ENCODE peak calls at places on chromosomes 11 and 22, in five cellular contexts. T is kidney glomerular epithelial cell, F is fibroblast of lung, I is GM23338, Y is hypothalamus. P is an unnamed sample.

GRCh38 chr11:11786771-11787170 is 55.0 kb upstream of the USP47 start:
- DNase-seq in I (peak; percentile 50), Y (no peak), T (peak; percentile 20), F (peak; percentile 20), P (no peak)

GRCh38 chr11:12793506-12793905 is 119.3 kb downstream of the TEAD1 start:
- DNase-seq in T (no peak), I (no peak), F (peak; percentile 75), Y (no peak), P (no peak)

GRCh38 chr11:65695459-65696241 is 16.4 kb upstream of the KAT5 start:
- DNase-seq in F (no peak), Y (peak; percentile 42), I (no peak), T (peak; percentile 61), P (no peak)

GRCh38 chr11:7599209-7599608 is 74.1 kb downstream of the CYB5R2 start:
- DNase-seq in T (no peak), I (no peak), Y (no peak), F (no peak), P (no peak)

GRCh38 chr11:111063711-111064110 is 181.8 kb upstream of the POU2AF2 start:
- DNase-seq in Y (no peak), T (peak; percentile 7), F (peak; percentile 55), I (no peak), P (no peak)

GRCh38 chr11:74310857-74311256 is 583 bp downstream of the P4HA3 start:
- DNase-seq in I (no peak), T (no peak), Y (no peak), F (no peak), P (no peak)

GRCh38 chr11:64148200-64148916 is 17.6 kb downstream of the MACROD1 start:
- DNase-seq in T (peak; percentile 71), I (peak; percentile 86), Y (peak; percentile 89), F (peak; percentile 45), P (peak; percentile 32)

GRCh38 chr11:1307163-1307870 is 2.1 kb downstream of the TOLLIP start:
- DNase-seq in I (no peak), F (no peak), Y (no peak), T (no peak), P (no peak)

GRCh38 chr11:71140206-71140919 is 112.0 kb downstream of the SHANK2 start:
- DNase-seq in F (peak; percentile 7), Y (peak; percentile 39), T (no peak), I (no peak), P (no peak)

GRCh38 chr11:66567787-66568123 is 651 bp downstream of the CTSF start:
- DNase-seq in I (no peak), T (no peak), Y (no peak), F (no peak), P (no peak)

GRCh38 chr11:92964471-92964870 is 5.0 kb upstream of the MTNR1B start:
- DNase-seq in Y (no peak), T (no peak), F (no peak), I (no peak), P (no peak)

GRCh38 chr11:46363031-46363407 is 15.8 kb downstream of the DGKZ start:
- DNase-seq in F (peak; percentile 74), T (peak; percentile 36), Y (peak; percentile 57), I (no peak), P (no peak)

GRCh38 chr11:36023922-36024321 is 80.1 kb downstream of the LDLRAD3 start:
- DNase-seq in T (no peak), I (no peak), F (peak; percentile 69), Y (no peak), P (no peak)

GRCh38 chr22:46259374-46259773 is 3.8 kb downstream of the PKDREJ start:
- DNase-seq in T (no peak), F (no peak), Y (no peak), I (no peak), P (no peak)

GRCh38 chr11:126341760-126342161 is 13.7 kb upstream of the ST3GAL4 start:
- DNase-seq in Y (no peak), F (peak; percentile 81), T (no peak), I (no peak), P (peak; percentile 49)

GRCh38 chr11:77155082-77155475 is 27.0 kb downstream of the MYO7A start:
- DNase-seq in T (no peak), F (no peak), Y (no peak), I (no peak), P (no peak)

GRCh38 chr22:42385691-42386090 is 46.5 kb downstream of the NFAM1 start:
- DNase-seq in I (no peak), T (no peak), F (no peak), Y (peak; percentile 33), P (no peak)

GRCh38 chr11:76217653-76218160 is 11.4 kb upstream of the WNT11 start:
- DNase-seq in Y (no peak), F (no peak), T (no peak), I (no peak), P (no peak)

GRCh38 chr11:134041791-134042696 is 26.8 kb upstream of the JAM3 start:
- DNase-seq in T (no peak), I (no peak), Y (no peak), F (no peak), P (no peak)